ENCODE peak calls at places on chromosomes 6 and 20, in eight cellular contexts. One of them, this sample, is unnamed.

GRCh38 chr20:19670829-19671228 is 87.2 kb upstream of the RIN2 start:
- DNase-seq in foreskin fibroblast: no peak
- DNase-seq in ovary: no peak
- DNase-seq in SK-N-SH: no peak
- DNase-seq in brain microvascular endothelial cell: no peak
- DNase-seq in uterus: no peak
- DNase-seq in adrenal gland: no peak
- DNase-seq in HFF-Myc: no peak
- DNase-seq in this sample: no peak

GRCh38 chr20:33131949-33132822 is 35.8 kb upstream of the BPIFA2 start:
- DNase-seq in foreskin fibroblast: no peak
- DNase-seq in ovary: no peak
- DNase-seq in SK-N-SH: no peak
- DNase-seq in brain microvascular endothelial cell: no peak
- DNase-seq in uterus: no peak
- DNase-seq in adrenal gland: no peak
- DNase-seq in HFF-Myc: no peak
- DNase-seq in this sample: no peak

GRCh38 chr6:137933696-137934095 is 66.6 kb downstream of the TNFAIP3 start:
- DNase-seq in foreskin fibroblast: peak; percentile 89
- DNase-seq in ovary: no peak
- DNase-seq in SK-N-SH: no peak
- DNase-seq in brain microvascular endothelial cell: no peak
- DNase-seq in uterus: no peak
- DNase-seq in adrenal gland: peak; percentile 38
- DNase-seq in HFF-Myc: peak; percentile 11
- DNase-seq in this sample: no peak

GRCh38 chr6:30013296-30013922 is 47.7 kb upstream of the POLR1H start:
- DNase-seq in foreskin fibroblast: no peak
- DNase-seq in ovary: no peak
- DNase-seq in SK-N-SH: peak; percentile 64
- DNase-seq in brain microvascular endothelial cell: no peak
- DNase-seq in uterus: no peak
- DNase-seq in adrenal gland: no peak
- DNase-seq in HFF-Myc: no peak
- DNase-seq in this sample: peak; percentile 32

GRCh38 chr20:52410182-52410647 is 218.6 kb upstream of the ZFP64 start:
- DNase-seq in foreskin fibroblast: no peak
- DNase-seq in ovary: no peak
- DNase-seq in SK-N-SH: peak; percentile 12
- DNase-seq in brain microvascular endothelial cell: no peak
- DNase-seq in uterus: peak; percentile 24
- DNase-seq in adrenal gland: no peak
- DNase-seq in HFF-Myc: no peak
- DNase-seq in this sample: peak; percentile 48

GRCh38 chr6:41462980-41463930 is 82.9 kb upstream of the FOXP4 start:
- DNase-seq in foreskin fibroblast: no peak
- DNase-seq in ovary: peak; percentile 80
- DNase-seq in SK-N-SH: peak; percentile 83
- DNase-seq in brain microvascular endothelial cell: peak; percentile 72
- DNase-seq in uterus: peak; percentile 81
- DNase-seq in adrenal gland: peak; percentile 39
- DNase-seq in HFF-Myc: peak; percentile 26
- DNase-seq in this sample: no peak

GRCh38 chr6:75611702-75612375 is 10.2 kb downstream of the SENP6 start:
- DNase-seq in foreskin fibroblast: no peak
- DNase-seq in ovary: no peak
- DNase-seq in SK-N-SH: no peak
- DNase-seq in brain microvascular endothelial cell: no peak
- DNase-seq in uterus: no peak
- DNase-seq in adrenal gland: no peak
- DNase-seq in HFF-Myc: no peak
- DNase-seq in this sample: no peak

GRCh38 chr6:170279426-170279825 is 11.5 kb downstream of the DLL1 start:
- DNase-seq in foreskin fibroblast: no peak
- DNase-seq in ovary: peak; percentile 24
- DNase-seq in SK-N-SH: no peak
- DNase-seq in brain microvascular endothelial cell: no peak
- DNase-seq in uterus: no peak
- DNase-seq in adrenal gland: no peak
- DNase-seq in HFF-Myc: no peak
- DNase-seq in this sample: no peak

GRCh38 chr6:13079096-13079758 is 249.1 kb downstream of the TBC1D7 start:
- DNase-seq in foreskin fibroblast: no peak
- DNase-seq in ovary: no peak
- DNase-seq in SK-N-SH: no peak
- DNase-seq in brain microvascular endothelial cell: no peak
- DNase-seq in uterus: no peak
- DNase-seq in adrenal gland: no peak
- DNase-seq in HFF-Myc: no peak
- DNase-seq in this sample: no peak

GRCh38 chr6:136846046-136846445 is 23.7 kb downstream of the PEX7 start:
- DNase-seq in foreskin fibroblast: peak; percentile 39
- DNase-seq in ovary: no peak
- DNase-seq in SK-N-SH: peak; percentile 46
- DNase-seq in brain microvascular endothelial cell: peak; percentile 60
- DNase-seq in uterus: peak; percentile 18
- DNase-seq in adrenal gland: peak; percentile 44
- DNase-seq in HFF-Myc: no peak
- DNase-seq in this sample: no peak

GRCh38 chr6:151139524-151139923 is 100.2 kb upstream of the AKAP12 start:
- DNase-seq in foreskin fibroblast: no peak
- DNase-seq in ovary: no peak
- DNase-seq in SK-N-SH: no peak
- DNase-seq in brain microvascular endothelial cell: no peak
- DNase-seq in uterus: no peak
- DNase-seq in adrenal gland: no peak
- DNase-seq in HFF-Myc: no peak
- DNase-seq in this sample: no peak

GRCh38 chr6:61809004-61809595 is 476.9 kb downstream of the KHDRBS2 start:
- DNase-seq in foreskin fibroblast: no peak
- DNase-seq in ovary: no peak
- DNase-seq in SK-N-SH: peak; percentile 2
- DNase-seq in brain microvascular endothelial cell: peak; percentile 1
- DNase-seq in uterus: no peak
- DNase-seq in adrenal gland: no peak
- DNase-seq in HFF-Myc: no peak
- DNase-seq in this sample: no peak

GRCh38 chr20:23341073-23341472 is 9.5 kb upstream of the NXT1 start:
- DNase-seq in foreskin fibroblast: no peak
- DNase-seq in ovary: no peak
- DNase-seq in SK-N-SH: no peak
- DNase-seq in brain microvascular endothelial cell: no peak
- DNase-seq in uterus: no peak
- DNase-seq in adrenal gland: no peak
- DNase-seq in HFF-Myc: no peak
- DNase-seq in this sample: no peak

GRCh38 chr20:45863543-45864470 is 6.4 kb downstream of the ZSWIM3 start:
- DNase-seq in foreskin fibroblast: no peak
- DNase-seq in ovary: no peak
- DNase-seq in SK-N-SH: no peak
- DNase-seq in brain microvascular endothelial cell: no peak
- DNase-seq in uterus: no peak
- DNase-seq in adrenal gland: no peak
- DNase-seq in HFF-Myc: no peak
- DNase-seq in this sample: no peak

GRCh38 chr6:89583559-89583958 is 55.0 kb downstream of the LYRM2 start:
- DNase-seq in foreskin fibroblast: no peak
- DNase-seq in ovary: no peak
- DNase-seq in SK-N-SH: no peak
- DNase-seq in brain microvascular endothelial cell: no peak
- DNase-seq in uterus: no peak
- DNase-seq in adrenal gland: no peak
- DNase-seq in HFF-Myc: no peak
- DNase-seq in this sample: no peak
- TF ChIP-seq CTCF in foreskin fibroblast: no peak
- TF ChIP-seq CTCF in ovary: no peak
- TF ChIP-seq CTCF in SK-N-SH: no peak
- TF ChIP-seq CTCF in brain microvascular endothelial cell: no peak
- TF ChIP-seq CTCF in uterus: no peak
- TF ChIP-seq CTCF in adrenal gland: no peak
- TF ChIP-seq CTCF in HFF-Myc: no peak
- TF ChIP-seq CTCF in this sample: no peak

DNA sequence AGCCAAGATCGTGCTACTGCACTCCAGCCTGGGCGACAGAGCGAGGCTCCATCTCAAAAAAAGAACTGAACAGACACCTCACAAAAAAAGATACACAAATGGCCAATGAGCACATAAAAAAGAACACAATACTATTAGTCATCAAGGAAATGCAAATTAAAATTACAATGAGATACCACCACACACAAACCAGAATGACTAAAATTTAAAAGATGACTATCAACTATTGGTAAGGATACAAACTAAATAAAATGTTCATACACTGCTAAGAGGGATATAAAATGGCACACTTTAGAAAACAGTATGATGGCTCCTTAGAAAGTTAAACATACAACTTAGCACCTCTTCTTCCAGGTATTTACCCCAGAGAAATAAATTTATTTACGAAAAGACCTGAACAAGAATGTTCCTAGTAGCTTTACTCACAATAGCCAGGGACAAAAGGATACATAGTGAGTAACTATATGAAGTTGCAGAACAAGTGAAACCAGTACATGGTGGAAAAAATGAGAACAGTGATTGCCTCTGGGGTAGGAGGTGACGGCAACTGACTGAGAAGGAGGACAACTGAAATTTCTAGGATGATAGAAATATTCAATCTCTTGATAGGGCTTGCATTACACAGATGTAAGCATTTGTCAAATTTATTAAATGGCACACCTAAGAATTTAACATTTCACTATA is 53.2 kb downstream of the FAM8A1 start:
- DNase-seq in foreskin fibroblast: no peak
- DNase-seq in ovary: no peak
- DNase-seq in SK-N-SH: no peak
- DNase-seq in brain microvascular endothelial cell: no peak
- DNase-seq in uterus: no peak
- DNase-seq in adrenal gland: no peak
- DNase-seq in HFF-Myc: no peak
- DNase-seq in this sample: no peak
- H3K4me3 ChIP-seq in foreskin fibroblast: no peak overlapping the region
- H3K4me3 ChIP-seq in ovary: no peak overlapping the region
- H3K4me3 ChIP-seq in SK-N-SH: no peak overlapping the region
- H3K4me3 ChIP-seq in brain microvascular endothelial cell: no peak overlapping the region
- H3K4me3 ChIP-seq in uterus: no peak overlapping the region
- H3K4me3 ChIP-seq in adrenal gland: no peak overlapping the region
- H3K4me3 ChIP-seq in HFF-Myc: no peak overlapping the region
- H3K4me3 ChIP-seq in this sample: no peak overlapping the region

GRCh38 chr20:8127553-8128255 is 4.4 kb upstream of the PLCB1 start:
- DNase-seq in foreskin fibroblast: no peak
- DNase-seq in ovary: no peak
- DNase-seq in SK-N-SH: no peak
- DNase-seq in brain microvascular endothelial cell: peak; percentile 42
- DNase-seq in uterus: no peak
- DNase-seq in adrenal gland: no peak
- DNase-seq in HFF-Myc: no peak
- DNase-seq in this sample: no peak

GRCh38 chr20:8126190-8126589 is 5.9 kb upstream of the PLCB1 start:
- DNase-seq in foreskin fibroblast: no peak
- DNase-seq in ovary: no peak
- DNase-seq in SK-N-SH: no peak
- DNase-seq in brain microvascular endothelial cell: no peak
- DNase-seq in uterus: no peak
- DNase-seq in adrenal gland: no peak
- DNase-seq in HFF-Myc: no peak
- DNase-seq in this sample: no peak

GRCh38 chr20:8128291-8129046 is 3.6 kb upstream of the PLCB1 start:
- DNase-seq in foreskin fibroblast: no peak
- DNase-seq in ovary: no peak
- DNase-seq in SK-N-SH: no peak
- DNase-seq in brain microvascular endothelial cell: no peak
- DNase-seq in uterus: no peak
- DNase-seq in adrenal gland: no peak
- DNase-seq in HFF-Myc: no peak
- DNase-seq in this sample: no peak

GRCh38 chr20:8124639-8125038 is 7.4 kb upstream of the PLCB1 start:
- DNase-seq in foreskin fibroblast: no peak
- DNase-seq in ovary: no peak
- DNase-seq in SK-N-SH: no peak
- DNase-seq in brain microvascular endothelial cell: no peak
- DNase-seq in uterus: no peak
- DNase-seq in adrenal gland: no peak
- DNase-seq in HFF-Myc: no peak
- DNase-seq in this sample: no peak

DNA sequence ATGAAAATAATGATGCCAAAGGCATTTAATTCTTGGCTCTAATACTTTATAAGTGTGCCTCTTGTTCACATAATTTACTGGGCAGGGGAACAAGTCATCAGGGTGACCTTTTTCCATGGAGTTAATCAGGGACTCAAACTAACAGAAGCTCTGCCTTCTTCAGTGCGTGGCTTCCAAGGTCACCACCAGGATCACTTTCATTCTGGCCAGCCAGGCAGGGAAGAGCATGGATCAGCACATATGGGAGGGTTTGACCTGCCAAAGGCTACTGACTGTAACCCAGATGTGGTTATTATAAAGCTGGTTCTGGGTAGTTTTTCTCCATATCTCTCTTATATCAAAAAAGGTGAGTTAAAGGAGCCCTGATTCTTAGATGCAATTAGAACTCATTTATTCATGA is 5.1 kb upstream of the PLCB1 start:
- DNase-seq in foreskin fibroblast: no peak
- DNase-seq in ovary: no peak
- DNase-seq in SK-N-SH: no peak
- DNase-seq in brain microvascular endothelial cell: no peak
- DNase-seq in uterus: no peak
- DNase-seq in adrenal gland: peak; percentile 60
- DNase-seq in HFF-Myc: no peak
- DNase-seq in this sample: no peak
- TF ChIP-seq CTCF in foreskin fibroblast: no peak
- TF ChIP-seq CTCF in ovary: no peak
- TF ChIP-seq CTCF in SK-N-SH: no peak
- TF ChIP-seq CTCF in brain microvascular endothelial cell: no peak
- TF ChIP-seq CTCF in uterus: no peak
- TF ChIP-seq CTCF in adrenal gland: no peak
- TF ChIP-seq CTCF in HFF-Myc: no peak
- TF ChIP-seq CTCF in this sample: no peak

GRCh38 chr6:7728855-7729590 is 3.1 kb downstream of the BMP6 start:
- DNase-seq in foreskin fibroblast: no peak
- DNase-seq in ovary: no peak
- DNase-seq in SK-N-SH: no peak
- DNase-seq in brain microvascular endothelial cell: no peak
- DNase-seq in uterus: no peak
- DNase-seq in adrenal gland: no peak
- DNase-seq in HFF-Myc: no peak
- DNase-seq in this sample: no peak

GRCh38 chr6:7725849-7726415 is at the start of gene BMP6:
- DNase-seq in foreskin fibroblast: peak; percentile 77
- DNase-seq in ovary: peak; percentile 91
- DNase-seq in SK-N-SH: peak; percentile 90
- DNase-seq in brain microvascular endothelial cell: peak; percentile 71
- DNase-seq in uterus: peak; percentile 85
- DNase-seq in adrenal gland: peak; percentile 89
- DNase-seq in HFF-Myc: no peak
- DNase-seq in this sample: peak; percentile 4

GRCh38 chr6:7727951-7728854 is 2.3 kb downstream of the BMP6 start:
- DNase-seq in foreskin fibroblast: no peak
- DNase-seq in ovary: peak; percentile 43
- DNase-seq in SK-N-SH: peak; percentile 29
- DNase-seq in brain microvascular endothelial cell: no peak
- DNase-seq in uterus: no peak
- DNase-seq in adrenal gland: no peak
- DNase-seq in HFF-Myc: no peak
- DNase-seq in this sample: no peak

GRCh38 chr6:7726416-7727149 is 684 bp downstream of the BMP6 start:
- DNase-seq in foreskin fibroblast: no peak
- DNase-seq in ovary: peak; percentile 45
- DNase-seq in SK-N-SH: peak; percentile 57
- DNase-seq in brain microvascular endothelial cell: no peak
- DNase-seq in uterus: no peak
- DNase-seq in adrenal gland: no peak
- DNase-seq in HFF-Myc: no peak
- DNase-seq in this sample: no peak

GRCh38 chr6:7727150-7727950 is 1.5 kb downstream of the BMP6 start:
- DNase-seq in foreskin fibroblast: no peak
- DNase-seq in ovary: peak; percentile 45
- DNase-seq in SK-N-SH: peak; percentile 60
- DNase-seq in brain microvascular endothelial cell: no peak
- DNase-seq in uterus: no peak
- DNase-seq in adrenal gland: no peak
- DNase-seq in HFF-Myc: no peak
- DNase-seq in this sample: no peak
- H3K4me3 ChIP-seq in foreskin fibroblast: peak overlapping the region; percentile 44
- H3K4me3 ChIP-seq in ovary: peak overlapping the region; percentile 44
- H3K4me3 ChIP-seq in SK-N-SH: no peak overlapping the region
- H3K4me3 ChIP-seq in brain microvascular endothelial cell: peak overlapping the region; percentile 35
- H3K4me3 ChIP-seq in uterus: peak overlapping the region; percentile 22
- H3K4me3 ChIP-seq in adrenal gland: no peak overlapping the region
- H3K4me3 ChIP-seq in HFF-Myc: peak overlapping the region; percentile 32
- H3K4me3 ChIP-seq in this sample: peak overlapping the region; percentile 19

This sample was measured in CD8-positive, alpha-beta T cell.